ENCODE peak calls at places on chromosomes 3 and 15, in ten cellular contexts. F is GM20000, Q is nephron progenitor cell, L is AG09319, K is fibroblast of villous mesenchyme, V is IMR-90, U is cardiac muscle cell, N is B cell, O is fibroblast of mammary gland, Y is stomach. J is an unnamed sample.

GRCh38 chr3:49638445-49638844 is 35.7 kb upstream of the APEH start:
- DNase-seq in Q (no peak), V (peak; percentile 31), O (peak; percentile 50), U (no peak), F (no peak), L (no peak), K (peak; percentile 52), Y (no peak), N (no peak), J (no peak)

GRCh38 chr3:143775401-143775970 is 72.8 kb downstream of the SLC9A9 start:
- DNase-seq in N (peak; percentile 26), K (peak; percentile 37), Y (no peak), Q (no peak), O (peak; percentile 60), F (peak; percentile 63), L (no peak), U (peak; percentile 65), V (peak; percentile 13), J (no peak)

GRCh38 chr3:56969851-56970250 is 90.6 kb upstream of the SPATA12 start:
- DNase-seq in F (no peak), K (no peak), N (no peak), V (no peak), L (no peak), Y (no peak), U (no peak), Q (no peak), O (no peak), J (no peak)

GRCh38 chr3:175493296-175493695 is 634.2 kb downstream of the NAALADL2 start:
- DNase-seq in K (no peak), F (no peak), N (no peak), Q (no peak), O (no peak), L (no peak), U (no peak), Y (no peak), V (peak; percentile 3), J (no peak)

GRCh38 chr3:196080997-196081833 is 675 bp downstream of the TFRC start:
- DNase-seq in V (peak; percentile 38), L (no peak), O (peak; percentile 39), Q (peak; percentile 60), Y (peak; percentile 76), N (peak; percentile 65), K (peak; percentile 57), U (peak; percentile 73), F (peak; percentile 59), J (peak; percentile 50)

GRCh38 chr3:167733961-167734497 is 663 bp downstream of the PDCD10 start:
- DNase-seq in L (no peak), Q (no peak), N (no peak), O (peak; percentile 19), K (peak; percentile 53), V (peak; percentile 3), F (no peak), Y (no peak), U (no peak), J (no peak)

GRCh38 chr15:96171842-96172241 is 158.7 kb upstream of the NR2F2 start:
- DNase-seq in Y (no peak), U (peak; percentile 20), V (peak; percentile 19), F (no peak), Q (peak; percentile 39), L (no peak), K (peak; percentile 70), O (no peak), N (no peak), J (no peak)

GRCh38 chr3:18424213-18424861 is 802 bp downstream of the SATB1 start:
- DNase-seq in Y (no peak), O (no peak), V (no peak), N (no peak), U (no peak), F (no peak), Q (peak; percentile 30), K (no peak), L (no peak), J (peak; percentile 21)

GRCh38 chr15:68450192-68450591 is 18.2 kb upstream of the ITGA11 start:
- DNase-seq in U (no peak), Q (no peak), F (no peak), K (no peak), O (no peak), Y (no peak), L (no peak), N (no peak), V (no peak), J (no peak)

GRCh38 chr15:68445351-68445750 is 13.4 kb upstream of the ITGA11 start:
- DNase-seq in O (no peak), V (no peak), K (no peak), Q (no peak), F (no peak), N (no peak), L (no peak), U (no peak), Y (no peak), J (no peak)

GRCh38 chr15:68447209-68447608 is 15.2 kb upstream of the ITGA11 start:
- DNase-seq in L (no peak), U (no peak), N (no peak), F (no peak), Q (no peak), Y (no peak), O (no peak), K (no peak), V (no peak), J (no peak)

GRCh38 chr15:68447976-68448755 is 16.2 kb upstream of the ITGA11 start:
- DNase-seq in Y (no peak), L (no peak), N (no peak), O (no peak), U (no peak), V (no peak), F (no peak), K (no peak), Q (no peak), J (no peak)

DNA sequence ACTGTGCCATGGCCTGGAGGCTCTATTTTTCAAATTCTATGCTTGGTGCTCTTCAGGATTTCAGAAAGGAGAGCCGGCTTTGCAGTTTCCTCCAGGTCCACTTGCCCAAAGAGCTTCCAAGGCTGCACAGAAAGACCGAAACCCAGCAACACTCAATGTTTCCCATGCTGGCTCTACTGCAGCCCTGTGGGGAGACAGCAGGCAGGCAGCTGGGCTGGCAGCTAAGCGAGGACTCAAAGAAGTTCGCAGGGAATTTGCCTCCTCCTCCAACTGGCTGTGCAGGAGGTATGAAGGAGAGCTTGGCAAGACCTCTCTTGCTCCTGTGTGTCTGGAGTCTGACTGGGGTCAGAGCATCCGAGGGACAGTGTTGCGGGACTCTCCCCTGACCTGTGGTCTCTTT is 17.4 kb upstream of the ITGA11 start:
- DNase-seq in Q (no peak), U (no peak), N (no peak), F (no peak), Y (no peak), L (no peak), O (no peak), K (no peak), V (no peak), J (no peak)
- TF ChIP-seq CTCF in Q (no peak), U (no peak), N (no peak), F (no peak), Y (no peak), L (no peak), O (no peak), K (no peak), V (no peak), J (no peak)

GRCh38 chr15:29263289-29263688 is 6.3 kb downstream of the NSMCE3 start:
- DNase-seq in Y (no peak), L (no peak), U (no peak), Q (no peak), V (no peak), N (no peak), K (no peak), F (no peak), O (no peak), J (no peak)
- TF ChIP-seq CTCF in Y (no peak), L (no peak), U (no peak), Q (no peak), V (no peak), N (no peak), K (no peak), F (no peak), O (no peak), J (no peak)

GRCh38 chr15:78811825-78812183 is 540 bp upstream of the ADAMTS7 start:
- DNase-seq in N (no peak), L (no peak), U (no peak), O (peak; percentile 6), K (no peak), V (no peak), F (no peak), Y (no peak), Q (no peak), J (no peak)

GRCh38 chr15:78811124-78811824 is at the start of gene ADAMTS7:
- DNase-seq in Y (peak; percentile 70), N (peak; percentile 95), V (peak; percentile 71), U (peak; percentile 89), L (peak; percentile 51), F (peak; percentile 98), K (peak; percentile 73), Q (peak; percentile 91), O (peak; percentile 49), J (peak; percentile 53)

GRCh38 chr15:78808550-78808949 is 2.7 kb downstream of the ADAMTS7 start:
- DNase-seq in V (peak; percentile 34), F (peak; percentile 74), N (no peak), Y (no peak), O (peak; percentile 58), Q (no peak), K (peak; percentile 44), L (no peak), U (peak; percentile 34), J (no peak)

GRCh38 chr15:78810003-78810376 is 1.3 kb downstream of the ADAMTS7 start:
- DNase-seq in L (no peak), O (no peak), V (no peak), Y (no peak), N (no peak), U (no peak), K (no peak), F (no peak), Q (no peak), J (no peak)

DNA sequence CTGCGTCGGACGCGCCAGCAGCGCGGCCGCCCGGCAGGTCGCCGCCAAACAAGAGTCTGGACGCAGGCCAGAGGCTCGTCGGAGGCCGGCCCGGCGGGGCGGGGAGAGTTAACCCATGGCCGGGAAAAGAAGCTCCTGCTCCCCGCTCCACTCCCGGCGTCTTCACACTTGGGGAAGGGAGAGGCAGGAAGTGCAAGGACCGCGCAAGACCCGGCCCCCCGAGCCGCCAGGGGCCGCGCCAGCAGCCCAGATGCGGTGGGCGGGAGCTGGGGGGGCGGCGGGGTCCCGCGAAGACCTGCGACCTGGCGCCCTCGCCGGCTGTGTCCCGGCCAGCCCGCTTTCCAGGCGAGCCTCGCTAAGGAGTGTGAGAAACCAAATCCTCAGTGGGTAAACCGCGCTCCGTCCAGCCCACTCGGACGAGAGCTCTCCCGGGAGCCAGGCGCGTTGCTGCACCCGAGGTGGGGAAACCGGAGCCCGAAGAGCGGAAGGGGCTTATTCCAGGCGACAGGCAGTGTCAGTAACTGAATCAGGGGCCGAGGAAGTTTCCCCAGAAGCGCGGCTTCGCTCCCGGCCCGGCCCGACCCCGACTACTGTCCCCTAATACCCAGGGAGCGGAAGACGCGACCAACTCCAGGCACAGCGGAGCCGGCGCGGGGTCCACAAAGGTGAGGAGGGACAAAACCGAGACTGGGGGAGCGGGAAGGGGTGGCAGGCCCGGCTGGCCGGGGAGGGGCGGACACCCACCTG is 714 bp downstream of the ADAMTS7 start:
- DNase-seq in F (peak; percentile 73), O (peak; percentile 27), K (peak; percentile 50), N (peak; percentile 75), Q (peak; percentile 69), L (no peak), U (peak; percentile 77), Y (peak; percentile 67), V (peak; percentile 35), J (no peak)
- TF ChIP-seq CTCF in F (no peak), O (no peak), K (no peak), N (no peak), Q (no peak), L (no peak), U (no peak), Y (no peak), V (peak; percentile 4), J (no peak)

GRCh38 chr15:84983711-84984110 is 2.1 kb downstream of the PDE8A start:
- DNase-seq in N (no peak), O (no peak), Y (no peak), K (no peak), V (peak; percentile 23), Q (no peak), U (no peak), L (no peak), F (no peak), J (no peak)
- TF ChIP-seq CTCF in N (no peak), O (no peak), Y (no peak), K (no peak), V (no peak), Q (no peak), U (no peak), L (no peak), F (no peak), J (no peak)